ENCODE peak calls at places on chromosome X, in four cellular contexts. One of them, this sample, is unnamed.

GRCh38 chrX:110086916-110087484 is 84.1 kb downstream of the TMEM164 start:
- DNase-seq in lung: no peak
- DNase-seq in fibroblast of lung: peak; percentile 95
- DNase-seq in Peyer's patch: no peak
- DNase-seq in this sample: no peak

GRCh38 chrX:148878371-148878770 is 378.0 kb downstream of the AFF2 start:
- DNase-seq in lung: no peak
- DNase-seq in fibroblast of lung: peak; percentile 86
- DNase-seq in Peyer's patch: no peak
- DNase-seq in this sample: no peak

GRCh38 chrX:136473663-136474062 is 14.1 kb upstream of the BRS3 start:
- DNase-seq in lung: no peak
- DNase-seq in fibroblast of lung: no peak
- DNase-seq in Peyer's patch: no peak
- DNase-seq in this sample: no peak

GRCh38 chrX:13001097-13001496 is 26.2 kb downstream of the TMSB4X start:
- DNase-seq in lung: no peak
- DNase-seq in fibroblast of lung: no peak
- DNase-seq in Peyer's patch: no peak
- DNase-seq in this sample: no peak

GRCh38 chrX:150372280-150372679 is 9.2 kb downstream of the MAMLD1 start:
- DNase-seq in lung: no peak
- DNase-seq in fibroblast of lung: no peak
- DNase-seq in Peyer's patch: no peak
- DNase-seq in this sample: no peak

GRCh38 chrX:2592279-2592678 is 91.5 kb upstream of the DHRSX start:
- DNase-seq in lung: no peak
- DNase-seq in fibroblast of lung: no peak
- DNase-seq in Peyer's patch: no peak
- DNase-seq in this sample: no peak

GRCh38 chrX:56000169-56000568 is 232.0 kb upstream of the KLF8 start:
- DNase-seq in lung: no peak
- DNase-seq in fibroblast of lung: no peak
- DNase-seq in Peyer's patch: no peak
- DNase-seq in this sample: no peak

GRCh38 chrX:44474410-44474809 is 68.2 kb downstream of the FUNDC1 start:
- DNase-seq in lung: no peak
- DNase-seq in fibroblast of lung: peak; percentile 4
- DNase-seq in Peyer's patch: no peak
- DNase-seq in this sample: peak; percentile 68

GRCh38 chrX:87525771-87526229 is 8.2 kb downstream of the KLHL4 start:
- DNase-seq in lung: no peak
- DNase-seq in fibroblast of lung: peak; percentile 90
- DNase-seq in Peyer's patch: no peak
- DNase-seq in this sample: no peak

GRCh38 chrX:103797691-103798090 is 21.1 kb downstream of the PLP1 start:
- DNase-seq in lung: no peak
- DNase-seq in fibroblast of lung: peak; percentile 11
- DNase-seq in Peyer's patch: no peak
- DNase-seq in this sample: no peak

GRCh38 chrX:48927736-48928382 is 9.0 kb upstream of the PIM2 start:
- DNase-seq in lung: no peak
- DNase-seq in fibroblast of lung: no peak
- DNase-seq in Peyer's patch: no peak
- DNase-seq in this sample: no peak

GRCh38 chrX:43961699-43962098 is 11.5 kb downstream of the NDP start:
- DNase-seq in lung: no peak
- DNase-seq in fibroblast of lung: no peak
- DNase-seq in Peyer's patch: no peak
- DNase-seq in this sample: no peak

GRCh38 chrX:8191022-8191421 is 20.0 kb upstream of the VCX2 start:
- DNase-seq in lung: peak; percentile 57
- DNase-seq in fibroblast of lung: peak; percentile 14
- DNase-seq in Peyer's patch: no peak
- DNase-seq in this sample: no peak

DNA sequence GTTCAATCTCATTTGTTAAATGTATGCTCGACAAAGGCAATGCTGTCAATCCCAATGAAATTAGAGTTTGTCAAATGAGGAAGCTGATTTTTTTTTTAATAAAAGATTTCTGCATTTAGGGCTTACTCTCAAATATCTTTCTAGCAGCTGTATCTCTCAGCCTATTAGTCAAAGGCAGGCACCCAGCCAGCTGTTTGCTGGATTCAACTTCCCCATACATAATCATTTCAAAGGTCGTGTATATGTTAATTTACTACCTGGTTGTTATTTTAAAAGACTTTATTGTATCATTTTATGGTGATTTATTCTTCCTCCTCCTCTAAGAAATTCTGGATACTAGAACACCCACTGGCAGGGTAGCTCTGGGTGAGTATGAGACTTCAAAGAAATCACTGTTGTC is 27.1 kb downstream of the RAI2 start:
- DNase-seq in lung: no peak
- DNase-seq in fibroblast of lung: no peak
- DNase-seq in Peyer's patch: peak; percentile 55
- DNase-seq in this sample: peak; percentile 23
- H3K9me3 ChIP-seq in lung: no peaks in the 10 kb centered on the region
- H3K9me3 ChIP-seq in fibroblast of lung: no peaks in the 10 kb centered on the region
- H3K9me3 ChIP-seq in Peyer's patch: no peaks in the 10 kb centered on the region
- H3K9me3 ChIP-seq in this sample: no peaks in the 10 kb centered on the region

DNA sequence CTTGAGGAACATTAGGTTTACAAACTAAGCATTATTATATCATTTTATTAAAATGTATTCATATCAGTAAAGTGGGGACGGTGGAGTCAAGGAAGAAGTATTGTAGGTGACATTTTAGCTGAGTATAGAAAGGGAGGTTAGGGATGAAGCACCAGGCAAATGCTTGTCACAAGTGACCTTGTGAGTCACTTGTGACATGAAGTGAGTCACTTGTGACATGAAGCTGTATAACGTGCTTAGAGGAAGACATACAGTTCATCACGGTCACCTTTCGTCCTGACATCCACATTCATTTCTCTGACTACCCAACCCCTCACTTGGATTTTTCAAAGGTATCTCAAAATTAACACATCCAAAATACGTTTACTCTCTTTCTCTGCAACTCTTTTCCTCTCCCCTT is 1034.8 kb downstream of the DMD start:
- DNase-seq in lung: no peak
- DNase-seq in fibroblast of lung: no peak
- DNase-seq in Peyer's patch: no peak
- DNase-seq in this sample: no peak
- H3K9me3 ChIP-seq in lung: no peaks in the 10 kb centered on the region
- H3K9me3 ChIP-seq in fibroblast of lung: no peaks in the 10 kb centered on the region
- H3K9me3 ChIP-seq in Peyer's patch: no peaks in the 10 kb centered on the region
- H3K9me3 ChIP-seq in this sample: no peaks in the 10 kb centered on the region

GRCh38 chrX:155951237-155951789 is 46.2 kb upstream of the IL9R start:
- DNase-seq in lung: no peak
- DNase-seq in fibroblast of lung: no peak
- DNase-seq in Peyer's patch: no peak
- DNase-seq in this sample: no peak
- H3K9me3 ChIP-seq in lung: no peaks in the 10 kb centered on the region
- H3K9me3 ChIP-seq in fibroblast of lung: no peaks in the 10 kb centered on the region
- H3K9me3 ChIP-seq in Peyer's patch: no peaks in the 10 kb centered on the region
- H3K9me3 ChIP-seq in this sample: no peaks in the 10 kb centered on the region

GRCh38 chrX:70183091-70183490 is 5.8 kb downstream of the DGAT2L6 start:
- DNase-seq in lung: no peak
- DNase-seq in fibroblast of lung: peak; percentile 27
- DNase-seq in Peyer's patch: no peak
- DNase-seq in this sample: no peak
- H3K9me3 ChIP-seq in lung: no peaks in the 10 kb centered on the region
- H3K9me3 ChIP-seq in fibroblast of lung: no peaks in the 10 kb centered on the region
- H3K9me3 ChIP-seq in Peyer's patch: no peaks in the 10 kb centered on the region
- H3K9me3 ChIP-seq in this sample: no peaks in the 10 kb centered on the region